ENCODE peak calls at places on chromosomes 5 and 9, in nine cellular contexts. One of them, this sample, is unnamed.
A peak's percentile ranks its signal among the peaks of the same experiment; 100 is the strongest.

GRCh38 chr5:157521704-157522029 is 53.9 kb downstream of the ADAM19 start:
- DNase-seq in upper lobe of right lung: no peak
- DNase-seq in DND-41: no peak
- DNase-seq in adipocyte: no peak
- DNase-seq in CD8-positive, alpha-beta T cell: no peak
- DNase-seq in heart right ventricle: no peak
- DNase-seq in H7: no peak
- DNase-seq in tibial nerve: no peak
- DNase-seq in GM23248: no peak
- DNase-seq in this sample: no peak

GRCh38 chr5:125870271-125870670 is 552.9 kb upstream of the GRAMD2B start:
- DNase-seq in upper lobe of right lung: no peak
- DNase-seq in DND-41: no peak
- DNase-seq in adipocyte: peak; percentile 76
- DNase-seq in CD8-positive, alpha-beta T cell: no peak
- DNase-seq in heart right ventricle: no peak
- DNase-seq in H7: peak; percentile 4
- DNase-seq in tibial nerve: no peak
- DNase-seq in GM23248: peak; percentile 73
- DNase-seq in this sample: no peak

GRCh38 chr5:147805030-147805454 is 22.5 kb upstream of the JAKMIP2 start:
- DNase-seq in upper lobe of right lung: peak; percentile 73
- DNase-seq in DND-41: no peak
- DNase-seq in adipocyte: no peak
- DNase-seq in CD8-positive, alpha-beta T cell: peak; percentile 35
- DNase-seq in heart right ventricle: no peak
- DNase-seq in H7: no peak
- DNase-seq in tibial nerve: no peak
- DNase-seq in GM23248: no peak
- DNase-seq in this sample: peak; percentile 81

GRCh38 chr5:103444333-103445038 is 118.1 kb downstream of the NUDT12 start:
- DNase-seq in upper lobe of right lung: no peak
- DNase-seq in DND-41: no peak
- DNase-seq in adipocyte: no peak
- DNase-seq in CD8-positive, alpha-beta T cell: no peak
- DNase-seq in heart right ventricle: no peak
- DNase-seq in H7: no peak
- DNase-seq in tibial nerve: no peak
- DNase-seq in GM23248: no peak
- DNase-seq in this sample: no peak

GRCh38 chr9:133204335-133204992 is 4.6 kb downstream of the OBP2B start:
- DNase-seq in upper lobe of right lung: peak; percentile 48
- DNase-seq in DND-41: no peak
- DNase-seq in adipocyte: no peak
- DNase-seq in CD8-positive, alpha-beta T cell: no peak
- DNase-seq in heart right ventricle: no peak
- DNase-seq in H7: no peak
- DNase-seq in tibial nerve: no peak
- DNase-seq in GM23248: no peak
- DNase-seq in this sample: no peak

GRCh38 chr9:81559741-81560140 is 129.6 kb downstream of the TLE1 start:
- DNase-seq in upper lobe of right lung: no peak
- DNase-seq in DND-41: no peak
- DNase-seq in adipocyte: peak; percentile 88
- DNase-seq in CD8-positive, alpha-beta T cell: no peak
- DNase-seq in heart right ventricle: no peak
- DNase-seq in H7: no peak
- DNase-seq in tibial nerve: no peak
- DNase-seq in GM23248: peak; percentile 90
- DNase-seq in this sample: peak; percentile 88

GRCh38 chr5:82406200-82406773 is 128.1 kb upstream of the RPS23 start:
- DNase-seq in upper lobe of right lung: no peak
- DNase-seq in DND-41: no peak
- DNase-seq in adipocyte: peak; percentile 94
- DNase-seq in CD8-positive, alpha-beta T cell: no peak
- DNase-seq in heart right ventricle: peak; percentile 23
- DNase-seq in H7: no peak
- DNase-seq in tibial nerve: no peak
- DNase-seq in GM23248: peak; percentile 77
- DNase-seq in this sample: peak; percentile 100

GRCh38 chr5:252546-252945 is 18.9 kb upstream of the PDCD6 start:
- DNase-seq in upper lobe of right lung: no peak
- DNase-seq in DND-41: no peak
- DNase-seq in adipocyte: no peak
- DNase-seq in CD8-positive, alpha-beta T cell: no peak
- DNase-seq in heart right ventricle: no peak
- DNase-seq in H7: no peak
- DNase-seq in tibial nerve: no peak
- DNase-seq in GM23248: no peak
- DNase-seq in this sample: peak; percentile 64

GRCh38 chr9:104536756-104537155 is at the start of gene OR13C3:
- DNase-seq in upper lobe of right lung: no peak
- DNase-seq in DND-41: no peak
- DNase-seq in adipocyte: no peak
- DNase-seq in CD8-positive, alpha-beta T cell: no peak
- DNase-seq in heart right ventricle: no peak
- DNase-seq in H7: no peak
- DNase-seq in tibial nerve: no peak
- DNase-seq in GM23248: no peak
- DNase-seq in this sample: no peak

DNA sequence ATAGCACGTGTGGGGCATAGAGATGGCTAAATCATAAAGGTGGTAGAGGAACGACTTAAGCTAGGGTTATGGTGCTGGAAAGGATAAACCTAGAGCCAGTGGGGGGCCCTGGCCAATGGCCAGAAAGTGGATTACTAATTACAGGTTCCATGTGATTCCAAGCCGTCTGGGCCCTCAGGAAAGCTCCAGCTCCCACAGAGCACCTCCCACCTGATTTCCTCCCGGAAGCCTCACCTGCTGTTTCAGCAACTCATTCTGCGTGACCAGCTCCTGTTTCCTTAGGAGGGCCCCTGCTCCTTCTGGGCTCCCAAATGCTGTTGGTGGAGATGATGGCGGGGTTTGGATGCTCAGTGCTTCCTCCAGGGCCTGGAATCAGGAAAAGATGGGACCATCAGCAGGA is 16.2 kb downstream of the GPX3 start:
- DNase-seq in upper lobe of right lung: no peak
- DNase-seq in DND-41: no peak
- DNase-seq in adipocyte: no peak
- DNase-seq in CD8-positive, alpha-beta T cell: no peak
- DNase-seq in heart right ventricle: no peak
- DNase-seq in H7: peak; percentile 37
- DNase-seq in tibial nerve: no peak
- DNase-seq in GM23248: no peak
- DNase-seq in this sample: no peak
- H3K36me3 ChIP-seq in upper lobe of right lung: peaks cover 93% of the 10 kb centered on the region
- H3K36me3 ChIP-seq in DND-41: peaks cover 98% of the 10 kb centered on the region
- H3K36me3 ChIP-seq in adipocyte: peaks cover 67% of the 10 kb centered on the region
- H3K36me3 ChIP-seq in CD8-positive, alpha-beta T cell: peaks cover 77% of the 10 kb centered on the region
- H3K36me3 ChIP-seq in heart right ventricle: peaks cover 36% of the 10 kb centered on the region
- H3K36me3 ChIP-seq in H7: peaks cover 8% of the 10 kb centered on the region
- H3K36me3 ChIP-seq in tibial nerve: peaks cover 31% of the 10 kb centered on the region
- H3K36me3 ChIP-seq in GM23248: peaks cover 24% of the 10 kb centered on the region
- H3K36me3 ChIP-seq in this sample: peaks cover 41% of the 10 kb centered on the region

GRCh38 chr5:177336112-177336511 is 15.4 kb downstream of the LMAN2 start:
- DNase-seq in upper lobe of right lung: no peak
- DNase-seq in DND-41: peak; percentile 53
- DNase-seq in adipocyte: peak; percentile 14
- DNase-seq in CD8-positive, alpha-beta T cell: no peak
- DNase-seq in heart right ventricle: no peak
- DNase-seq in H7: peak; percentile 64
- DNase-seq in tibial nerve: no peak
- DNase-seq in GM23248: peak; percentile 44
- DNase-seq in this sample: no peak
- H3K36me3 ChIP-seq in upper lobe of right lung: peaks cover 83% of the 10 kb centered on the region
- H3K36me3 ChIP-seq in DND-41: peaks cover 93% of the 10 kb centered on the region
- H3K36me3 ChIP-seq in adipocyte: peaks cover 84% of the 10 kb centered on the region
- H3K36me3 ChIP-seq in CD8-positive, alpha-beta T cell: peaks cover 64% of the 10 kb centered on the region
- H3K36me3 ChIP-seq in heart right ventricle: peaks cover 18% of the 10 kb centered on the region
- H3K36me3 ChIP-seq in H7: peaks cover 20% of the 10 kb centered on the region
- H3K36me3 ChIP-seq in tibial nerve: peaks cover 32% of the 10 kb centered on the region
- H3K36me3 ChIP-seq in GM23248: peaks cover 4% of the 10 kb centered on the region
- H3K36me3 ChIP-seq in this sample: peaks cover 46% of the 10 kb centered on the region

DNA sequence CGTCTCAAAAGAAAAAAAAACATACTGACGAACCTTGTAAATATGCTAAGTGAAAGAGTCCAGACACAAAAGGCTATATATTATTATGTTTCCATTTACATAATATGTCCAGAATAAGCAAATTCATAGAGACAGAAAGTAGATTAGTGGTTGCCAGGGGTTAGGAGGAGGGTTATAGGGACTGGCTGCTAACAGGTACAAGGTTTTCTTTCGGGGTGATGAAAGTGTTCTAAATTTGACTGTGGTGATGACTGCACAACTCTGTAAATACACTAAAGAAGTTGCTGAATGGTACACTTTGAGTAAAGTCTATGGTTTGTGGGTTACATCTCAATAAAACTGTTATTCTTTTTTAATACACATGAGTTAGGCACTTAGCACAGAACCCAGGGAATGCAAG is 98.8 kb downstream of the MYO10 start:
- DNase-seq in upper lobe of right lung: no peak
- DNase-seq in DND-41: no peak
- DNase-seq in adipocyte: no peak
- DNase-seq in CD8-positive, alpha-beta T cell: no peak
- DNase-seq in heart right ventricle: no peak
- DNase-seq in H7: no peak
- DNase-seq in tibial nerve: no peak
- DNase-seq in GM23248: no peak
- DNase-seq in this sample: no peak
- H3K36me3 ChIP-seq in upper lobe of right lung: no peaks in the 10 kb centered on the region
- H3K36me3 ChIP-seq in DND-41: no peaks in the 10 kb centered on the region
- H3K36me3 ChIP-seq in adipocyte: no peaks in the 10 kb centered on the region
- H3K36me3 ChIP-seq in CD8-positive, alpha-beta T cell: no peaks in the 10 kb centered on the region
- H3K36me3 ChIP-seq in heart right ventricle: no peaks in the 10 kb centered on the region
- H3K36me3 ChIP-seq in H7: no peaks in the 10 kb centered on the region
- H3K36me3 ChIP-seq in tibial nerve: no peaks in the 10 kb centered on the region
- H3K36me3 ChIP-seq in GM23248: no peaks in the 10 kb centered on the region
- H3K36me3 ChIP-seq in this sample: peaks cover 1% of the 10 kb centered on the region

GRCh38 chr9:128909859-128910258 is 10.9 kb upstream of the PHYHD1 start:
- DNase-seq in upper lobe of right lung: no peak
- DNase-seq in DND-41: no peak
- DNase-seq in adipocyte: no peak
- DNase-seq in CD8-positive, alpha-beta T cell: no peak
- DNase-seq in heart right ventricle: no peak
- DNase-seq in H7: no peak
- DNase-seq in tibial nerve: no peak
- DNase-seq in GM23248: no peak
- DNase-seq in this sample: no peak

GRCh38 chr9:128913048-128913900 is 7.5 kb upstream of the PHYHD1 start:
- DNase-seq in upper lobe of right lung: no peak
- DNase-seq in DND-41: no peak
- DNase-seq in adipocyte: no peak
- DNase-seq in CD8-positive, alpha-beta T cell: no peak
- DNase-seq in heart right ventricle: no peak
- DNase-seq in H7: peak; percentile 42
- DNase-seq in tibial nerve: no peak
- DNase-seq in GM23248: peak; percentile 38
- DNase-seq in this sample: no peak

GRCh38 chr9:128912270-128912853 is 8.4 kb upstream of the PHYHD1 start:
- DNase-seq in upper lobe of right lung: peak; percentile 76
- DNase-seq in DND-41: no peak
- DNase-seq in adipocyte: peak; percentile 67
- DNase-seq in CD8-positive, alpha-beta T cell: no peak
- DNase-seq in heart right ventricle: no peak
- DNase-seq in H7: peak; percentile 80
- DNase-seq in tibial nerve: no peak
- DNase-seq in GM23248: peak; percentile 90
- DNase-seq in this sample: peak; percentile 98

GRCh38 chr9:128910906-128911305 is 9.9 kb upstream of the PHYHD1 start:
- DNase-seq in upper lobe of right lung: no peak
- DNase-seq in DND-41: no peak
- DNase-seq in adipocyte: no peak
- DNase-seq in CD8-positive, alpha-beta T cell: no peak
- DNase-seq in heart right ventricle: no peak
- DNase-seq in H7: peak; percentile 43
- DNase-seq in tibial nerve: no peak
- DNase-seq in GM23248: no peak
- DNase-seq in this sample: no peak

DNA sequence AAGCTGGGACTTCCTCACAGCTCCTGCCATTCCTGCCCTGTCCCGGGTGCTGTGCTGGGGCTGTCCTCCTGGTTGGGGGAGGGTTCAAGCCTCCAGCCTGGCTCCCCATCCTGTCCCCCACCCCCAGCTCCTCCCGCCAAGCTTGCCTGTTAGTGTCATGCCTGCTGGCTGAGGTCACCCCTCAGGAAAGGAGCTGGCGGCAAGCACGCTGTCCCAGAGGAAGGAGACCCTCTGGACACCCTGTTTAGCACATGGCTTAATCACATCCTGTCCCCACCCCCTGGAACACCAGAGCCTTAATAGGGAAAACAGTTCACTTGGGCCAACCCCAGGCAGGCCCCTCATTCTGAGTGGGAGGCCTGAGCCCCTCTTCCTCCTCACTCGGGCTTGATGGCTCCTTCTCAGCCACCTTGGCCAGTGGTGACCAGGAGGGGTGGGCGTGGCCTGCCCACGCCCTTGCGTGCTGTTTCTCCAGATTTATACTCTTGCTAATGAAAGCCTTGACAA is 9.2 kb upstream of the PHYHD1 start:
- DNase-seq in upper lobe of right lung: peak; percentile 78
- DNase-seq in DND-41: no peak
- DNase-seq in adipocyte: peak; percentile 46
- DNase-seq in CD8-positive, alpha-beta T cell: no peak
- DNase-seq in heart right ventricle: peak; percentile 86
- DNase-seq in H7: peak; percentile 63
- DNase-seq in tibial nerve: no peak
- DNase-seq in GM23248: peak; percentile 65
- DNase-seq in this sample: peak; percentile 63
- H3K36me3 ChIP-seq in upper lobe of right lung: peaks cover 41% of the 10 kb centered on the region
- H3K36me3 ChIP-seq in DND-41: peaks cover 73% of the 10 kb centered on the region
- H3K36me3 ChIP-seq in adipocyte: peaks cover 32% of the 10 kb centered on the region
- H3K36me3 ChIP-seq in CD8-positive, alpha-beta T cell: peaks cover 45% of the 10 kb centered on the region
- H3K36me3 ChIP-seq in heart right ventricle: peaks cover 21% of the 10 kb centered on the region
- H3K36me3 ChIP-seq in H7: peaks cover 24% of the 10 kb centered on the region
- H3K36me3 ChIP-seq in tibial nerve: peaks cover 14% of the 10 kb centered on the region
- H3K36me3 ChIP-seq in GM23248: peaks cover 10% of the 10 kb centered on the region
- H3K36me3 ChIP-seq in this sample: peaks cover 49% of the 10 kb centered on the region

DNA sequence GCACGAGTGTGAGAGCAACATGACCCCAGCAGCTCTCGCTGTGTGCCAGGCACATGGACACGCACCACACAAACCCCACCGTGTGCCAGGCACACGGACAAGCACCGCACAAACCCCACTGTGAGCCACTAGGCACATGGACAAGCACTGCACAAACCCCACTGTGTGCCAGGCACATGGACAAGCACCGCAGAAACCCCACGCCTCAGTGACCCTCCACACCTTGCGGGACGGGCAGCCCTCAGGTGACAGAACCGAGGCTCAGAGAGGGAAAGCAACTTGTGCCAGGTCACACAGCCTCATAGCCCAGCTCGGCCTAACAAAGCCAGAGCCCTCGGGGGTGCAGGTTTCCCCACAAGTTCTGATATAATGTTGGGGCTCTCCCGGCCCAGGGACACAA is 2.0 kb upstream of the GPSM1 start:
- DNase-seq in upper lobe of right lung: no peak
- DNase-seq in DND-41: no peak
- DNase-seq in adipocyte: no peak
- DNase-seq in CD8-positive, alpha-beta T cell: no peak
- DNase-seq in heart right ventricle: no peak
- DNase-seq in H7: no peak
- DNase-seq in tibial nerve: no peak
- DNase-seq in GM23248: no peak
- DNase-seq in this sample: no peak
- H3K36me3 ChIP-seq in upper lobe of right lung: no peaks in the 10 kb centered on the region
- H3K36me3 ChIP-seq in DND-41: no peaks in the 10 kb centered on the region
- H3K36me3 ChIP-seq in adipocyte: no peaks in the 10 kb centered on the region
- H3K36me3 ChIP-seq in CD8-positive, alpha-beta T cell: no peaks in the 10 kb centered on the region
- H3K36me3 ChIP-seq in heart right ventricle: no peaks in the 10 kb centered on the region
- H3K36me3 ChIP-seq in H7: no peaks in the 10 kb centered on the region
- H3K36me3 ChIP-seq in tibial nerve: no peaks in the 10 kb centered on the region
- H3K36me3 ChIP-seq in GM23248: no peaks in the 10 kb centered on the region
- H3K36me3 ChIP-seq in this sample: no peaks in the 10 kb centered on the region

GRCh38 chr9:520315-520714 is 305.6 kb downstream of the DOCK8 start:
- DNase-seq in upper lobe of right lung: no peak
- DNase-seq in DND-41: no peak
- DNase-seq in adipocyte: no peak
- DNase-seq in CD8-positive, alpha-beta T cell: no peak
- DNase-seq in heart right ventricle: no peak
- DNase-seq in H7: no peak
- DNase-seq in tibial nerve: no peak
- DNase-seq in GM23248: no peak
- DNase-seq in this sample: no peak
- H3K36me3 ChIP-seq in upper lobe of right lung: no peaks in the 10 kb centered on the region
- H3K36me3 ChIP-seq in DND-41: no peaks in the 10 kb centered on the region
- H3K36me3 ChIP-seq in adipocyte: no peaks in the 10 kb centered on the region
- H3K36me3 ChIP-seq in CD8-positive, alpha-beta T cell: no peaks in the 10 kb centered on the region
- H3K36me3 ChIP-seq in heart right ventricle: no peaks in the 10 kb centered on the region
- H3K36me3 ChIP-seq in H7: no peaks in the 10 kb centered on the region
- H3K36me3 ChIP-seq in tibial nerve: no peaks in the 10 kb centered on the region
- H3K36me3 ChIP-seq in GM23248: no peaks in the 10 kb centered on the region
- H3K36me3 ChIP-seq in this sample: no peaks in the 10 kb centered on the region